ENCODE peak calls at places on chromosomes 5 and 9, in nine cellular contexts. One of them, this sample, is unnamed.

GRCh38 chr5:168877132-168877895 is 298.1 kb upstream of the PANK3 start:
- DNase-seq in activated T-cell treated with anti-CD3 and anti-CD28 coated beads, Interleukin-2, amount 50 U/mL, for 72 hours: no peak
- DNase-seq in coronary artery: no peak
- DNase-seq in NCI-H748 treated with DMSO at 0.1 percent for 48 hours: no peak
- DNase-seq in retina: peak; percentile 70
- DNase-seq in heart right ventricle: no peak
- DNase-seq in SHP77: peak; percentile 78
- DNase-seq in nucleus accumbens: no peak
- DNase-seq in hypothalamus: no peak
- DNase-seq in this sample: no peak

GRCh38 chr9:23754551-23754950 is 71.5 kb downstream of the ELAVL2 start:
- DNase-seq in activated T-cell treated with anti-CD3 and anti-CD28 coated beads, Interleukin-2, amount 50 U/mL, for 72 hours: no peak
- DNase-seq in coronary artery: no peak
- DNase-seq in NCI-H748 treated with DMSO at 0.1 percent for 48 hours: no peak
- DNase-seq in retina: no peak
- DNase-seq in heart right ventricle: no peak
- DNase-seq in SHP77: no peak
- DNase-seq in nucleus accumbens: no peak
- DNase-seq in hypothalamus: no peak
- DNase-seq in this sample: no peak

GRCh38 chr5:28548856-28549255 is 1510.5 kb upstream of the CDH9 start:
- DNase-seq in activated T-cell treated with anti-CD3 and anti-CD28 coated beads, Interleukin-2, amount 50 U/mL, for 72 hours: no peak
- DNase-seq in coronary artery: no peak
- DNase-seq in NCI-H748 treated with DMSO at 0.1 percent for 48 hours: no peak
- DNase-seq in retina: no peak
- DNase-seq in heart right ventricle: no peak
- DNase-seq in SHP77: no peak
- DNase-seq in nucleus accumbens: no peak
- DNase-seq in hypothalamus: no peak
- DNase-seq in this sample: no peak

GRCh38 chr9:93902051-93902779 is 52.9 kb downstream of the BARX1 start:
- DNase-seq in activated T-cell treated with anti-CD3 and anti-CD28 coated beads, Interleukin-2, amount 50 U/mL, for 72 hours: no peak
- DNase-seq in coronary artery: peak; percentile 64
- DNase-seq in NCI-H748 treated with DMSO at 0.1 percent for 48 hours: no peak
- DNase-seq in retina: no peak
- DNase-seq in heart right ventricle: no peak
- DNase-seq in SHP77: no peak
- DNase-seq in nucleus accumbens: no peak
- DNase-seq in hypothalamus: no peak
- DNase-seq in this sample: peak; percentile 68

GRCh38 chr9:97408562-97408961 is 3.3 kb upstream of the TDRD7 start:
- DNase-seq in activated T-cell treated with anti-CD3 and anti-CD28 coated beads, Interleukin-2, amount 50 U/mL, for 72 hours: no peak
- DNase-seq in coronary artery: no peak
- DNase-seq in NCI-H748 treated with DMSO at 0.1 percent for 48 hours: no peak
- DNase-seq in retina: no peak
- DNase-seq in heart right ventricle: no peak
- DNase-seq in SHP77: no peak
- DNase-seq in nucleus accumbens: no peak
- DNase-seq in hypothalamus: no peak
- DNase-seq in this sample: no peak

GRCh38 chr5:124515494-124516222 is 230.8 kb downstream of the ZNF608 start:
- DNase-seq in activated T-cell treated with anti-CD3 and anti-CD28 coated beads, Interleukin-2, amount 50 U/mL, for 72 hours: no peak
- DNase-seq in coronary artery: no peak
- DNase-seq in NCI-H748 treated with DMSO at 0.1 percent for 48 hours: no peak
- DNase-seq in retina: no peak
- DNase-seq in heart right ventricle: no peak
- DNase-seq in SHP77: no peak
- DNase-seq in nucleus accumbens: no peak
- DNase-seq in hypothalamus: no peak
- DNase-seq in this sample: no peak

GRCh38 chr5:481347-481746 is 38.4 kb downstream of the EXOC3 start:
- DNase-seq in activated T-cell treated with anti-CD3 and anti-CD28 coated beads, Interleukin-2, amount 50 U/mL, for 72 hours: no peak
- DNase-seq in coronary artery: no peak
- DNase-seq in NCI-H748 treated with DMSO at 0.1 percent for 48 hours: no peak
- DNase-seq in retina: no peak
- DNase-seq in heart right ventricle: no peak
- DNase-seq in SHP77: no peak
- DNase-seq in nucleus accumbens: no peak
- DNase-seq in hypothalamus: no peak
- DNase-seq in this sample: no peak

GRCh38 chr9:38681747-38682227 is 38.1 kb downstream of the FAM240B start:
- DNase-seq in activated T-cell treated with anti-CD3 and anti-CD28 coated beads, Interleukin-2, amount 50 U/mL, for 72 hours: no peak
- DNase-seq in coronary artery: no peak
- DNase-seq in NCI-H748 treated with DMSO at 0.1 percent for 48 hours: no peak
- DNase-seq in retina: no peak
- DNase-seq in heart right ventricle: no peak
- DNase-seq in SHP77: no peak
- DNase-seq in nucleus accumbens: no peak
- DNase-seq in hypothalamus: no peak
- DNase-seq in this sample: no peak

GRCh38 chr5:161263186-161263585 is 283.3 kb downstream of the GABRB2 start:
- DNase-seq in activated T-cell treated with anti-CD3 and anti-CD28 coated beads, Interleukin-2, amount 50 U/mL, for 72 hours: no peak
- DNase-seq in coronary artery: no peak
- DNase-seq in NCI-H748 treated with DMSO at 0.1 percent for 48 hours: no peak
- DNase-seq in retina: no peak
- DNase-seq in heart right ventricle: no peak
- DNase-seq in SHP77: no peak
- DNase-seq in nucleus accumbens: no peak
- DNase-seq in hypothalamus: no peak
- DNase-seq in this sample: no peak

GRCh38 chr5:115551415-115551814 is 6.8 kb upstream of the FEM1C start:
- DNase-seq in activated T-cell treated with anti-CD3 and anti-CD28 coated beads, Interleukin-2, amount 50 U/mL, for 72 hours: no peak
- DNase-seq in coronary artery: no peak
- DNase-seq in NCI-H748 treated with DMSO at 0.1 percent for 48 hours: no peak
- DNase-seq in retina: no peak
- DNase-seq in heart right ventricle: no peak
- DNase-seq in SHP77: no peak
- DNase-seq in nucleus accumbens: no peak
- DNase-seq in hypothalamus: no peak
- DNase-seq in this sample: no peak

GRCh38 chr5:149860801-149861322 is 83.7 kb downstream of the PDE6A start:
- DNase-seq in activated T-cell treated with anti-CD3 and anti-CD28 coated beads, Interleukin-2, amount 50 U/mL, for 72 hours: peak; percentile 40
- DNase-seq in coronary artery: no peak
- DNase-seq in NCI-H748 treated with DMSO at 0.1 percent for 48 hours: no peak
- DNase-seq in retina: no peak
- DNase-seq in heart right ventricle: no peak
- DNase-seq in SHP77: no peak
- DNase-seq in nucleus accumbens: no peak
- DNase-seq in hypothalamus: no peak
- DNase-seq in this sample: no peak

GRCh38 chr9:83355729-83356128 is 182.5 kb downstream of the FRMD3 start:
- DNase-seq in activated T-cell treated with anti-CD3 and anti-CD28 coated beads, Interleukin-2, amount 50 U/mL, for 72 hours: no peak
- DNase-seq in coronary artery: no peak
- DNase-seq in NCI-H748 treated with DMSO at 0.1 percent for 48 hours: no peak
- DNase-seq in retina: no peak
- DNase-seq in heart right ventricle: peak; percentile 38
- DNase-seq in SHP77: no peak
- DNase-seq in nucleus accumbens: no peak
- DNase-seq in hypothalamus: no peak
- DNase-seq in this sample: no peak

GRCh38 chr5:179061025-179061424 is 852 bp downstream of the ZNF354C start:
- DNase-seq in activated T-cell treated with anti-CD3 and anti-CD28 coated beads, Interleukin-2, amount 50 U/mL, for 72 hours: no peak
- DNase-seq in coronary artery: no peak
- DNase-seq in NCI-H748 treated with DMSO at 0.1 percent for 48 hours: no peak
- DNase-seq in retina: no peak
- DNase-seq in heart right ventricle: no peak
- DNase-seq in SHP77: no peak
- DNase-seq in nucleus accumbens: no peak
- DNase-seq in hypothalamus: no peak
- DNase-seq in this sample: peak; percentile 67

GRCh38 chr5:59317023-59317771 is 576.3 kb downstream of the PDE4D start:
- DNase-seq in activated T-cell treated with anti-CD3 and anti-CD28 coated beads, Interleukin-2, amount 50 U/mL, for 72 hours: no peak
- DNase-seq in coronary artery: no peak
- DNase-seq in NCI-H748 treated with DMSO at 0.1 percent for 48 hours: peak; percentile 61
- DNase-seq in retina: peak; percentile 52
- DNase-seq in heart right ventricle: peak; percentile 29
- DNase-seq in SHP77: no peak
- DNase-seq in nucleus accumbens: no peak
- DNase-seq in hypothalamus: no peak
- DNase-seq in this sample: no peak

GRCh38 chr9:133166392-133166791 is 2.7 kb upstream of the GBGT1 start:
- DNase-seq in activated T-cell treated with anti-CD3 and anti-CD28 coated beads, Interleukin-2, amount 50 U/mL, for 72 hours: no peak
- DNase-seq in coronary artery: peak; percentile 73
- DNase-seq in NCI-H748 treated with DMSO at 0.1 percent for 48 hours: no peak
- DNase-seq in retina: no peak
- DNase-seq in heart right ventricle: no peak
- DNase-seq in SHP77: no peak
- DNase-seq in nucleus accumbens: no peak
- DNase-seq in hypothalamus: no peak
- DNase-seq in this sample: no peak

GRCh38 chr9:121916008-121916407 is 177.1 kb downstream of the TTLL11 start:
- DNase-seq in activated T-cell treated with anti-CD3 and anti-CD28 coated beads, Interleukin-2, amount 50 U/mL, for 72 hours: no peak
- DNase-seq in coronary artery: no peak
- DNase-seq in NCI-H748 treated with DMSO at 0.1 percent for 48 hours: no peak
- DNase-seq in retina: no peak
- DNase-seq in heart right ventricle: no peak
- DNase-seq in SHP77: no peak
- DNase-seq in nucleus accumbens: no peak
- DNase-seq in hypothalamus: no peak
- DNase-seq in this sample: no peak

GRCh38 chr9:133522073-133522910 is 2.5 kb downstream of the MYMK start:
- DNase-seq in activated T-cell treated with anti-CD3 and anti-CD28 coated beads, Interleukin-2, amount 50 U/mL, for 72 hours: no peak
- DNase-seq in coronary artery: no peak
- DNase-seq in NCI-H748 treated with DMSO at 0.1 percent for 48 hours: no peak
- DNase-seq in retina: no peak
- DNase-seq in heart right ventricle: no peak
- DNase-seq in SHP77: peak; percentile 46
- DNase-seq in nucleus accumbens: no peak
- DNase-seq in hypothalamus: no peak
- DNase-seq in this sample: no peak

GRCh38 chr5:137201876-137202275 is 297.2 kb downstream of the SPOCK1 start:
- DNase-seq in activated T-cell treated with anti-CD3 and anti-CD28 coated beads, Interleukin-2, amount 50 U/mL, for 72 hours: no peak
- DNase-seq in coronary artery: no peak
- DNase-seq in NCI-H748 treated with DMSO at 0.1 percent for 48 hours: no peak
- DNase-seq in retina: no peak
- DNase-seq in heart right ventricle: no peak
- DNase-seq in SHP77: no peak
- DNase-seq in nucleus accumbens: no peak
- DNase-seq in hypothalamus: no peak
- DNase-seq in this sample: no peak

GRCh38 chr9:135906291-135907005 is 898 bp downstream of the CAMSAP1 start:
- DNase-seq in activated T-cell treated with anti-CD3 and anti-CD28 coated beads, Interleukin-2, amount 50 U/mL, for 72 hours: peak; percentile 56
- DNase-seq in coronary artery: no peak
- DNase-seq in NCI-H748 treated with DMSO at 0.1 percent for 48 hours: peak; percentile 25
- DNase-seq in retina: peak; percentile 70
- DNase-seq in heart right ventricle: no peak
- DNase-seq in SHP77: no peak
- DNase-seq in nucleus accumbens: no peak
- DNase-seq in hypothalamus: no peak
- DNase-seq in this sample: no peak

GRCh38 chr5:132022737-132023136 is 11.3 kb upstream of the ACSL6 start:
- DNase-seq in activated T-cell treated with anti-CD3 and anti-CD28 coated beads, Interleukin-2, amount 50 U/mL, for 72 hours: no peak
- DNase-seq in coronary artery: no peak
- DNase-seq in NCI-H748 treated with DMSO at 0.1 percent for 48 hours: no peak
- DNase-seq in retina: no peak
- DNase-seq in heart right ventricle: no peak
- DNase-seq in SHP77: no peak
- DNase-seq in nucleus accumbens: no peak
- DNase-seq in hypothalamus: no peak
- DNase-seq in this sample: no peak

GRCh38 chr5:149445739-149446369 is 66.8 kb upstream of the IL17B start:
- DNase-seq in activated T-cell treated with anti-CD3 and anti-CD28 coated beads, Interleukin-2, amount 50 U/mL, for 72 hours: no peak
- DNase-seq in coronary artery: no peak
- DNase-seq in NCI-H748 treated with DMSO at 0.1 percent for 48 hours: no peak
- DNase-seq in retina: no peak
- DNase-seq in heart right ventricle: no peak
- DNase-seq in SHP77: peak; percentile 57
- DNase-seq in nucleus accumbens: no peak
- DNase-seq in hypothalamus: no peak
- DNase-seq in this sample: no peak